ENCODE peak calls at places on chromosome 1, in four cellular contexts. A is K562, V is A549, T is GM12878. S is an unnamed sample.

GRCh38 chr1:14928412-14928811 is 225.1 kb upstream of the TMEM51 start:
- DNase-seq in V (no peak), T (no peak), A (peak), S (no peak)

GRCh38 chr1:156894711-156895407 is 1.3 kb downstream of the PEAR1 start:
- DNase-seq in A (peak), T (no peak), V (no peak), S (peak)

GRCh38 chr1:116855788-116856187 is 53.9 kb upstream of the PTGFRN start:
- DNase-seq in T (no peak), V (no peak), A (no peak), S (peak)

GRCh38 chr1:160916666-160917065 is 31.7 kb upstream of the ITLN1 start:
- DNase-seq in V (peak), A (no peak), T (no peak), S (no peak)

GRCh38 chr1:37890378-37891014 is 31.1 kb upstream of the MTF1 start:
- DNase-seq in A (peak), T (peak), V (peak), S (peak)

GRCh38 chr1:155504207-155504606 is 58.4 kb downstream of the ASH1L start:
- DNase-seq in V (peak), A (peak), T (no peak), S (peak)

GRCh38 chr1:206572835-206573771 is 39.2 kb downstream of the EIF2D start:
- DNase-seq in A (no peak), T (no peak), V (no peak), S (no peak)

GRCh38 chr1:84620720-84621313 is 46.6 kb upstream of the CTBS start:
- DNase-seq in A (peak), V (peak), T (peak), S (peak)

GRCh38 chr1:155136728-155137127 is 1.1 kb downstream of the SLC50A1 start:
- DNase-seq in T (no peak), A (no peak), V (no peak), S (no peak)

GRCh38 chr1:224253721-224254120 is 70.7 kb downstream of the DEGS1 start:
- DNase-seq in T (no peak), V (no peak), A (no peak), S (peak)

GRCh38 chr1:227938911-227939790 is 8.6 kb downstream of the WNT9A start:
- DNase-seq in A (no peak), T (no peak), V (no peak), S (no peak)

GRCh38 chr1:84245566-84245965 is 55.9 kb upstream of the SAMD13 start:
- DNase-seq in A (no peak), V (no peak), T (no peak), S (no peak)

GRCh38 chr1:182046763-182047162 is 14.7 kb downstream of the ZNF648 start:
- DNase-seq in T (no peak), A (no peak), V (no peak), S (no peak)

GRCh38 chr1:18934205-18935000 is 22.1 kb downstream of the IFFO2 start:
- DNase-seq in T (no peak), A (no peak), V (no peak), S (no peak)

GRCh38 chr1:205565799-205566198 is 61.3 kb downstream of the CDK18 start:
- DNase-seq in T (no peak), A (no peak), V (no peak), S (no peak)
- TF ChIP-seq ELK1 in T (no peak), A (no peak), V (no peak), S (no peak)

GRCh38 chr1:235101558-235102258 is 26.9 kb downstream of the TOMM20 start:
- DNase-seq in V (no peak), A (no peak), T (no peak), S (no peak)
- TF ChIP-seq ELK1 in V (no peak), A (no peak), T (no peak), S (no peak)

GRCh38 chr1:33997127-33998047 is 133.5 kb downstream of the HMGB4 start:
- DNase-seq in V (no peak), T (no peak), A (no peak), S (no peak)
- TF ChIP-seq ELK1 in V (no peak), T (no peak), A (no peak), S (no peak)

GRCh38 chr1:247448107-247448778 is 9.7 kb downstream of the OR2B11 start:
- DNase-seq in A (peak), V (peak), T (no peak), S (peak)
- TF ChIP-seq ELK1 in A (no peak), V (no peak), T (no peak), S (no peak)

DNA sequence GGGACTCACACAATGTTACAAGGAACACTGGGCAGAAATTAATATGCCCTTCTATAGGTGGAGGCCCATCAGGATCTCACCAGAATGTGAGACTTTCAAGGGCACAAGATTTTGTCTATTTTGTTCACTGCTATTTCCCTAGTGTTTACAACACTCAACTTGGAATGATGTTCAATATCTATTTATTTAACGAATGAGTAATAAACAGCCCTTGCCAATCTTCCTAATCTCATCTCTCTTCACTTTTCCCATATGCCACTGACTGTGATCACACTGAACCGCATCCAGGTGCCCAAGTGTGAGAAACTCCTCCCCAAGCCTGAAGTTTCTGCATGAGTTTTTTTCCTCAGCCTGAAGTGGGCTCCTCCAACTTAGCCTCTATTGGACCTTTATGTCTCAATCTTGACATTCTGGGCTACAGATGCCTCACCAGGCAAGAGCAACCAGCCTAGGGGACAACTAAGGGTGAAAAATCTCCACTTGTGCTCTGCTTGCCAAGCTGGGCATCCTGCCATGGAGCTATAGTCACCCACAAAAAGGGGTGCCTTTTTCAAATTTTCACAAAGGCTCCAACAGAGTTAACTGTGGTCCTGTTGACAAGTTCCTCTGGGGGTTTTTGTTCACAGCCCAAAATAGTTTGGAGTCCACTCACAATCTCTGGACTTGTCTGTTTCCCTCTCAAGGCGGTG is 105.6 kb downstream of the PLPP3 start:
- DNase-seq in A (no peak), V (no peak), T (no peak), S (peak)
- TF ChIP-seq ELK1 in A (no peak), V (no peak), T (no peak), S (no peak)

GRCh38 chr1:151920147-151920546 is 10.8 kb upstream of the THEM4 start:
- DNase-seq in A (no peak), V (no peak), T (peak), S (no peak)
- TF ChIP-seq ELK1 in A (no peak), V (no peak), T (no peak), S (no peak)